ENCODE peak calls at places on chromosomes 13 and 19, in seven cellular contexts. U, F, C, E, Z, R and P are unnamed samples.

GRCh38 chr19:48633148-48634035 is 3.8 kb downstream of the DBP start:
- DNase-seq in U (no peak), F (no peak), C (no peak), E (no peak), Z (no peak), R (no peak), P (no peak)

GRCh38 chr19:31938675-31939074 is 406.7 kb upstream of the ZNF507 start:
- DNase-seq in U (no peak), F (no peak), C (no peak), E (no peak), Z (no peak), R (no peak), P (no peak)

GRCh38 chr13:73224708-73225107 is 165.9 kb downstream of the KLF5 start:
- DNase-seq in U (peak), F (no peak), C (peak), E (no peak), Z (no peak), R (no peak), P (no peak)

GRCh38 chr19:16850133-16850532 is 20.9 kb downstream of the SIN3B start:
- DNase-seq in U (no peak), F (no peak), C (no peak), E (no peak), Z (no peak), R (no peak), P (no peak)

GRCh38 chr19:15114153-15114540 is 6.9 kb downstream of the SYDE1 start:
- DNase-seq in U (peak), F (no peak), C (no peak), E (no peak), Z (no peak), R (no peak), P (no peak)

GRCh38 chr19:17402982-17403855 is 2.2 kb downstream of the BST2 start:
- DNase-seq in U (peak), F (peak), C (no peak), E (no peak), Z (peak), R (no peak), P (no peak)

GRCh38 chr13:41244555-41244954 is 18.8 kb downstream of the MTRF1 start:
- DNase-seq in U (peak), F (no peak), C (peak), E (no peak), Z (no peak), R (no peak), P (no peak)

GRCh38 chr19:40513741-40514315 is 47.0 kb downstream of the SPTBN4 start:
- DNase-seq in U (no peak), F (no peak), C (no peak), E (no peak), Z (no peak), R (no peak), P (no peak)

GRCh38 chr19:32735936-32736335 is 16.4 kb downstream of the TDRD12 start:
- DNase-seq in U (no peak), F (no peak), C (no peak), E (no peak), Z (no peak), R (no peak), P (no peak)

GRCh38 chr13:111657013-111657412 is 336.6 kb downstream of the TEX29 start:
- DNase-seq in U (no peak), F (no peak), C (no peak), E (no peak), Z (no peak), R (no peak), P (no peak)

GRCh38 chr19:19113040-19113541 is 25.2 kb downstream of the TMEM161A start:
- DNase-seq in U (peak), F (no peak), C (peak), E (no peak), Z (no peak), R (no peak), P (no peak)

GRCh38 chr13:26133851-26134250 is 82.0 kb upstream of the SHISA2 start:
- DNase-seq in U (peak), F (no peak), C (peak), E (no peak), Z (no peak), R (no peak), P (no peak)

GRCh38 chr13:110125613-110126272 is 181.2 kb downstream of the COL4A1 start:
- DNase-seq in U (no peak), F (no peak), C (no peak), E (no peak), Z (peak), R (no peak), P (no peak)

GRCh38 chr13:27549406-27549981 is 70.8 kb downstream of the LNX2 start:
- DNase-seq in U (peak), F (no peak), C (peak), E (no peak), Z (no peak), R (no peak), P (no peak)

GRCh38 chr13:47085346-47085745 is 188.5 kb upstream of the HTR2A start:
- DNase-seq in U (peak), F (no peak), C (peak), E (no peak), Z (no peak), R (no peak), P (no peak)

GRCh38 chr19:54312436-54313362 is at the start of gene LILRA5:
- DNase-seq in U (no peak), F (no peak), C (no peak), E (peak), Z (no peak), R (no peak), P (no peak)

GRCh38 chr13:110872768-110873638 is 41.9 kb downstream of the ANKRD10 start:
- DNase-seq in U (no peak), F (no peak), C (no peak), E (no peak), Z (no peak), R (no peak), P (no peak)

GRCh38 chr13:99737456-99737855 is 234.1 kb downstream of the ZIC5 start:
- DNase-seq in U (no peak), F (no peak), C (no peak), E (no peak), Z (no peak), R (no peak), P (no peak)

GRCh38 chr13:91632071-91632470 is 233.7 kb downstream of the GPC5 start:
- DNase-seq in U (no peak), F (no peak), C (no peak), E (no peak), Z (no peak), R (no peak), P (no peak)

GRCh38 chr19:13062317-13062716 is 40.3 kb downstream of the LYL1 start:
- DNase-seq in U (no peak), F (no peak), C (no peak), E (no peak), Z (no peak), R (no peak), P (no peak)

GRCh38 chr19:56097776-56098175 is 23.3 kb downstream of the ZNF787 start:
- DNase-seq in U (no peak), F (no peak), C (no peak), E (no peak), Z (no peak), R (no peak), P (no peak)

GRCh38 chr13:43728411-43728810 is 58.4 kb downstream of the ENOX1 start:
- DNase-seq in U (no peak), F (no peak), C (peak), E (no peak), Z (no peak), R (no peak), P (no peak)

GRCh38 chr19:17073869-17074627 is 1.2 kb downstream of the HAUS8 start:
- DNase-seq in U (peak), F (no peak), C (no peak), E (no peak), Z (no peak), R (no peak), P (no peak)

GRCh38 chr19:6249296-6249695 is 30.5 kb downstream of the MLLT1 start:
- DNase-seq in U (no peak), F (no peak), C (no peak), E (no peak), Z (no peak), R (no peak), P (no peak)

GRCh38 chr13:96821381-96821780 is 172.9 kb downstream of the OXGR1 start:
- DNase-seq in U (peak), F (no peak), C (no peak), E (no peak), Z (no peak), R (no peak), P (no peak)

GRCh38 chr13:97339019-97339988 is 94.7 kb upstream of the RAP2A start:
- DNase-seq in U (peak), F (no peak), C (peak), E (peak), Z (no peak), R (peak), P (no peak)

GRCh38 chr13:39047560-39047959 is 9.3 kb downstream of the NHLRC3 start:
- DNase-seq in U (no peak), F (no peak), C (no peak), E (no peak), Z (peak), R (peak), P (no peak)

GRCh38 chr13:67440240-67440639 is 210.1 kb upstream of the PCDH9 start:
- DNase-seq in U (no peak), F (no peak), C (no peak), E (no peak), Z (no peak), R (no peak), P (no peak)

GRCh38 chr13:44899967-44900366 is 89.3 kb downstream of the NUFIP1 start:
- DNase-seq in U (no peak), F (no peak), C (no peak), E (no peak), Z (no peak), R (no peak), P (no peak)

GRCh38 chr13:79541426-79542049 is 60.6 kb downstream of the NDFIP2 start:
- DNase-seq in U (peak), F (no peak), C (peak), E (no peak), Z (peak), R (no peak), P (no peak)

GRCh38 chr13:20869540-20869939 is 33.0 kb downstream of the XPO4 start:
- DNase-seq in U (peak), F (no peak), C (no peak), E (no peak), Z (no peak), R (no peak), P (no peak)

GRCh38 chr13:44306401-44307192 is 67.0 kb upstream of the SERP2 start:
- DNase-seq in U (peak), F (no peak), C (peak), E (no peak), Z (peak), R (no peak), P (peak)

GRCh38 chr19:33219261-33219812 is 6.3 kb downstream of the SLC7A10 start:
- DNase-seq in U (no peak), F (no peak), C (no peak), E (no peak), Z (no peak), R (no peak), P (no peak)

GRCh38 chr19:35724560-35724959 is 6.8 kb downstream of the KMT2B start:
- DNase-seq in U (no peak), F (no peak), C (no peak), E (no peak), Z (no peak), R (no peak), P (no peak)